ENCODE peak calls at places on chromosomes 3 and 15, in ten cellular contexts. One of them, this sample, is unnamed.

GRCh38 chr15:52652286-52652685 is 26.9 kb downstream of the ATOSA start:
- DNase-seq in hypothalamus: no peak
- DNase-seq in NCI-H524: no peak
- DNase-seq in activated T-helper 1 cell treated with anti-CD3 and anti-CD28 coated beads, Interleukin-12 subunit alpha, Interleukin-12 subunit beta, Interleukin-2, Interleukin-4 antibody, amounts not matched to agents 30 ng/mL and 10 ng/mL and 1 ng/mL, durations not matched to agents 14 hours and 24 hours and 36 hours: no peak
- DNase-seq in right lobe of liver: no peak
- DNase-seq in iPS DF 19.7: no peak
- DNase-seq in M059J: peak
- DNase-seq in AG04450: no peak
- DNase-seq in iPS-NIHi11: no peak
- DNase-seq in Kasumi-1: no peak
- DNase-seq in this sample: no peak

GRCh38 chr3:136543385-136543784 is 208.8 kb downstream of the STAG1 start:
- DNase-seq in hypothalamus: no peak
- DNase-seq in NCI-H524: no peak
- DNase-seq in AG04450: no peak
- DNase-seq in M059J: no peak
- DNase-seq in right lobe of liver: no peak
- DNase-seq in Kasumi-1: peak
- DNase-seq in iPS DF 19.7: no peak
- DNase-seq in iPS-NIHi11: no peak
- DNase-seq in activated T-helper 1 cell treated with anti-CD3 and anti-CD28 coated beads, Interleukin-12 subunit alpha, Interleukin-12 subunit beta, Interleukin-2, Interleukin-4 antibody, amounts not matched to agents 30 ng/mL and 10 ng/mL and 1 ng/mL, durations not matched to agents 14 hours and 24 hours and 36 hours: no peak
- DNase-seq in this sample: no peak

GRCh38 chr3:194369522-194370279 is at the start of gene LRRC15:
- DNase-seq in Kasumi-1: no peak
- DNase-seq in hypothalamus: no peak
- DNase-seq in iPS-NIHi11: peak
- DNase-seq in AG04450: no peak
- DNase-seq in right lobe of liver: peak
- DNase-seq in iPS DF 19.7: no peak
- DNase-seq in M059J: peak
- DNase-seq in NCI-H524: no peak
- DNase-seq in activated T-helper 1 cell treated with anti-CD3 and anti-CD28 coated beads, Interleukin-12 subunit alpha, Interleukin-12 subunit beta, Interleukin-2, Interleukin-4 antibody, amounts not matched to agents 30 ng/mL and 10 ng/mL and 1 ng/mL, durations not matched to agents 14 hours and 24 hours and 36 hours: no peak
- DNase-seq in this sample: no peak

GRCh38 chr15:55589297-55589696 is 1.2 kb upstream of the PYGO1 start:
- DNase-seq in AG04450: no peak
- DNase-seq in Kasumi-1: no peak
- DNase-seq in iPS DF 19.7: no peak
- DNase-seq in activated T-helper 1 cell treated with anti-CD3 and anti-CD28 coated beads, Interleukin-12 subunit alpha, Interleukin-12 subunit beta, Interleukin-2, Interleukin-4 antibody, amounts not matched to agents 30 ng/mL and 10 ng/mL and 1 ng/mL, durations not matched to agents 14 hours and 24 hours and 36 hours: no peak
- DNase-seq in NCI-H524: no peak
- DNase-seq in hypothalamus: no peak
- DNase-seq in iPS-NIHi11: no peak
- DNase-seq in M059J: no peak
- DNase-seq in right lobe of liver: no peak
- DNase-seq in this sample: no peak

GRCh38 chr3:58434511-58434910 is 879 bp upstream of the PDHB start:
- DNase-seq in Kasumi-1: no peak
- DNase-seq in NCI-H524: no peak
- DNase-seq in right lobe of liver: no peak
- DNase-seq in AG04450: no peak
- DNase-seq in iPS-NIHi11: no peak
- DNase-seq in hypothalamus: no peak
- DNase-seq in activated T-helper 1 cell treated with anti-CD3 and anti-CD28 coated beads, Interleukin-12 subunit alpha, Interleukin-12 subunit beta, Interleukin-2, Interleukin-4 antibody, amounts not matched to agents 30 ng/mL and 10 ng/mL and 1 ng/mL, durations not matched to agents 14 hours and 24 hours and 36 hours: no peak
- DNase-seq in M059J: no peak
- DNase-seq in iPS DF 19.7: no peak
- DNase-seq in this sample: no peak

GRCh38 chr3:15007681-15008141 is 57.4 kb downstream of the MRPS25 start:
- DNase-seq in iPS DF 19.7: no peak
- DNase-seq in activated T-helper 1 cell treated with anti-CD3 and anti-CD28 coated beads, Interleukin-12 subunit alpha, Interleukin-12 subunit beta, Interleukin-2, Interleukin-4 antibody, amounts not matched to agents 30 ng/mL and 10 ng/mL and 1 ng/mL, durations not matched to agents 14 hours and 24 hours and 36 hours: no peak
- DNase-seq in M059J: peak
- DNase-seq in hypothalamus: no peak
- DNase-seq in AG04450: peak
- DNase-seq in NCI-H524: no peak
- DNase-seq in right lobe of liver: no peak
- DNase-seq in Kasumi-1: no peak
- DNase-seq in iPS-NIHi11: no peak
- DNase-seq in this sample: no peak

GRCh38 chr15:20652914-20653313 is 111.3 kb upstream of the GOLGA6L6 start:
- DNase-seq in M059J: no peak
- DNase-seq in AG04450: no peak
- DNase-seq in activated T-helper 1 cell treated with anti-CD3 and anti-CD28 coated beads, Interleukin-12 subunit alpha, Interleukin-12 subunit beta, Interleukin-2, Interleukin-4 antibody, amounts not matched to agents 30 ng/mL and 10 ng/mL and 1 ng/mL, durations not matched to agents 14 hours and 24 hours and 36 hours: no peak
- DNase-seq in iPS-NIHi11: no peak
- DNase-seq in Kasumi-1: no peak
- DNase-seq in iPS DF 19.7: no peak
- DNase-seq in right lobe of liver: no peak
- DNase-seq in hypothalamus: no peak
- DNase-seq in NCI-H524: no peak
- DNase-seq in this sample: no peak

GRCh38 chr3:139505829-139506386 is 29.6 kb upstream of the RBP2 start:
- DNase-seq in activated T-helper 1 cell treated with anti-CD3 and anti-CD28 coated beads, Interleukin-12 subunit alpha, Interleukin-12 subunit beta, Interleukin-2, Interleukin-4 antibody, amounts not matched to agents 30 ng/mL and 10 ng/mL and 1 ng/mL, durations not matched to agents 14 hours and 24 hours and 36 hours: no peak
- DNase-seq in iPS DF 19.7: no peak
- DNase-seq in right lobe of liver: no peak
- DNase-seq in Kasumi-1: no peak
- DNase-seq in NCI-H524: no peak
- DNase-seq in hypothalamus: no peak
- DNase-seq in iPS-NIHi11: no peak
- DNase-seq in AG04450: no peak
- DNase-seq in M059J: no peak
- DNase-seq in this sample: no peak

GRCh38 chr3:40116478-40117162 is 192.9 kb upstream of the EIF1B start:
- DNase-seq in hypothalamus: no peak
- DNase-seq in Kasumi-1: no peak
- DNase-seq in NCI-H524: no peak
- DNase-seq in iPS-NIHi11: no peak
- DNase-seq in M059J: peak
- DNase-seq in iPS DF 19.7: no peak
- DNase-seq in right lobe of liver: no peak
- DNase-seq in AG04450: no peak
- DNase-seq in activated T-helper 1 cell treated with anti-CD3 and anti-CD28 coated beads, Interleukin-12 subunit alpha, Interleukin-12 subunit beta, Interleukin-2, Interleukin-4 antibody, amounts not matched to agents 30 ng/mL and 10 ng/mL and 1 ng/mL, durations not matched to agents 14 hours and 24 hours and 36 hours: no peak
- DNase-seq in this sample: no peak

GRCh38 chr15:73949496-73949895 is 23.2 kb downstream of the LOXL1 start:
- DNase-seq in right lobe of liver: no peak
- DNase-seq in NCI-H524: no peak
- DNase-seq in AG04450: no peak
- DNase-seq in hypothalamus: no peak
- DNase-seq in iPS DF 19.7: no peak
- DNase-seq in activated T-helper 1 cell treated with anti-CD3 and anti-CD28 coated beads, Interleukin-12 subunit alpha, Interleukin-12 subunit beta, Interleukin-2, Interleukin-4 antibody, amounts not matched to agents 30 ng/mL and 10 ng/mL and 1 ng/mL, durations not matched to agents 14 hours and 24 hours and 36 hours: no peak
- DNase-seq in M059J: no peak
- DNase-seq in Kasumi-1: no peak
- DNase-seq in iPS-NIHi11: no peak
- DNase-seq in this sample: no peak

GRCh38 chr3:159844801-159845261 is 143.8 kb upstream of the IL12A start:
- DNase-seq in hypothalamus: no peak
- DNase-seq in Kasumi-1: no peak
- DNase-seq in AG04450: no peak
- DNase-seq in M059J: no peak
- DNase-seq in right lobe of liver: no peak
- DNase-seq in iPS DF 19.7: no peak
- DNase-seq in NCI-H524: no peak
- DNase-seq in iPS-NIHi11: no peak
- DNase-seq in activated T-helper 1 cell treated with anti-CD3 and anti-CD28 coated beads, Interleukin-12 subunit alpha, Interleukin-12 subunit beta, Interleukin-2, Interleukin-4 antibody, amounts not matched to agents 30 ng/mL and 10 ng/mL and 1 ng/mL, durations not matched to agents 14 hours and 24 hours and 36 hours: no peak
- DNase-seq in this sample: no peak

GRCh38 chr3:71441217-71441924 is 142.2 kb downstream of the FOXP1 start:
- DNase-seq in iPS-NIHi11: no peak
- DNase-seq in M059J: no peak
- DNase-seq in hypothalamus: peak
- DNase-seq in AG04450: no peak
- DNase-seq in NCI-H524: no peak
- DNase-seq in Kasumi-1: no peak
- DNase-seq in iPS DF 19.7: no peak
- DNase-seq in activated T-helper 1 cell treated with anti-CD3 and anti-CD28 coated beads, Interleukin-12 subunit alpha, Interleukin-12 subunit beta, Interleukin-2, Interleukin-4 antibody, amounts not matched to agents 30 ng/mL and 10 ng/mL and 1 ng/mL, durations not matched to agents 14 hours and 24 hours and 36 hours: no peak
- DNase-seq in right lobe of liver: no peak
- DNase-seq in this sample: no peak

GRCh38 chr3:134369231-134369741 is 5.0 kb downstream of the AMOTL2 start:
- DNase-seq in right lobe of liver: no peak
- DNase-seq in M059J: peak
- DNase-seq in NCI-H524: no peak
- DNase-seq in AG04450: no peak
- DNase-seq in hypothalamus: no peak
- DNase-seq in activated T-helper 1 cell treated with anti-CD3 and anti-CD28 coated beads, Interleukin-12 subunit alpha, Interleukin-12 subunit beta, Interleukin-2, Interleukin-4 antibody, amounts not matched to agents 30 ng/mL and 10 ng/mL and 1 ng/mL, durations not matched to agents 14 hours and 24 hours and 36 hours: no peak
- DNase-seq in iPS DF 19.7: no peak
- DNase-seq in iPS-NIHi11: no peak
- DNase-seq in Kasumi-1: no peak
- DNase-seq in this sample: no peak

GRCh38 chr3:122760457-122761271 is 33.0 kb downstream of the HSPBAP1 start:
- DNase-seq in NCI-H524: no peak
- DNase-seq in right lobe of liver: no peak
- DNase-seq in iPS-NIHi11: peak
- DNase-seq in hypothalamus: no peak
- DNase-seq in M059J: peak
- DNase-seq in iPS DF 19.7: peak
- DNase-seq in Kasumi-1: no peak
- DNase-seq in activated T-helper 1 cell treated with anti-CD3 and anti-CD28 coated beads, Interleukin-12 subunit alpha, Interleukin-12 subunit beta, Interleukin-2, Interleukin-4 antibody, amounts not matched to agents 30 ng/mL and 10 ng/mL and 1 ng/mL, durations not matched to agents 14 hours and 24 hours and 36 hours: no peak
- DNase-seq in AG04450: no peak
- DNase-seq in this sample: no peak

GRCh38 chr3:146589899-146590508 is 15.1 kb downstream of the PLSCR5 start:
- DNase-seq in iPS DF 19.7: no peak
- DNase-seq in iPS-NIHi11: peak
- DNase-seq in NCI-H524: peak
- DNase-seq in AG04450: peak
- DNase-seq in activated T-helper 1 cell treated with anti-CD3 and anti-CD28 coated beads, Interleukin-12 subunit alpha, Interleukin-12 subunit beta, Interleukin-2, Interleukin-4 antibody, amounts not matched to agents 30 ng/mL and 10 ng/mL and 1 ng/mL, durations not matched to agents 14 hours and 24 hours and 36 hours: no peak
- DNase-seq in M059J: peak
- DNase-seq in right lobe of liver: no peak
- DNase-seq in hypothalamus: no peak
- DNase-seq in Kasumi-1: peak
- DNase-seq in this sample: no peak

GRCh38 chr15:49901867-49902775 is 216.9 kb downstream of the ATP8B4 start:
- DNase-seq in M059J: peak
- DNase-seq in NCI-H524: no peak
- DNase-seq in activated T-helper 1 cell treated with anti-CD3 and anti-CD28 coated beads, Interleukin-12 subunit alpha, Interleukin-12 subunit beta, Interleukin-2, Interleukin-4 antibody, amounts not matched to agents 30 ng/mL and 10 ng/mL and 1 ng/mL, durations not matched to agents 14 hours and 24 hours and 36 hours: no peak
- DNase-seq in iPS DF 19.7: no peak
- DNase-seq in AG04450: no peak
- DNase-seq in hypothalamus: no peak
- DNase-seq in iPS-NIHi11: no peak
- DNase-seq in right lobe of liver: no peak
- DNase-seq in Kasumi-1: peak
- DNase-seq in this sample: no peak

GRCh38 chr15:49037546-49037940 is 8.7 kb downstream of the SECISBP2L start:
- DNase-seq in AG04450: no peak
- DNase-seq in NCI-H524: no peak
- DNase-seq in right lobe of liver: no peak
- DNase-seq in M059J: peak
- DNase-seq in iPS DF 19.7: no peak
- DNase-seq in iPS-NIHi11: no peak
- DNase-seq in activated T-helper 1 cell treated with anti-CD3 and anti-CD28 coated beads, Interleukin-12 subunit alpha, Interleukin-12 subunit beta, Interleukin-2, Interleukin-4 antibody, amounts not matched to agents 30 ng/mL and 10 ng/mL and 1 ng/mL, durations not matched to agents 14 hours and 24 hours and 36 hours: no peak
- DNase-seq in hypothalamus: no peak
- DNase-seq in Kasumi-1: no peak
- DNase-seq in this sample: no peak

GRCh38 chr15:67504796-67505195 is 16.1 kb upstream of the C15orf61 start:
- DNase-seq in activated T-helper 1 cell treated with anti-CD3 and anti-CD28 coated beads, Interleukin-12 subunit alpha, Interleukin-12 subunit beta, Interleukin-2, Interleukin-4 antibody, amounts not matched to agents 30 ng/mL and 10 ng/mL and 1 ng/mL, durations not matched to agents 14 hours and 24 hours and 36 hours: no peak
- DNase-seq in right lobe of liver: no peak
- DNase-seq in AG04450: no peak
- DNase-seq in hypothalamus: no peak
- DNase-seq in Kasumi-1: no peak
- DNase-seq in iPS DF 19.7: no peak
- DNase-seq in NCI-H524: no peak
- DNase-seq in M059J: no peak
- DNase-seq in iPS-NIHi11: no peak
- DNase-seq in this sample: no peak

GRCh38 chr3:20320489-20320888 is 134.5 kb upstream of the SGO1 start:
- DNase-seq in NCI-H524: no peak
- DNase-seq in activated T-helper 1 cell treated with anti-CD3 and anti-CD28 coated beads, Interleukin-12 subunit alpha, Interleukin-12 subunit beta, Interleukin-2, Interleukin-4 antibody, amounts not matched to agents 30 ng/mL and 10 ng/mL and 1 ng/mL, durations not matched to agents 14 hours and 24 hours and 36 hours: no peak
- DNase-seq in right lobe of liver: no peak
- DNase-seq in M059J: peak
- DNase-seq in hypothalamus: no peak
- DNase-seq in Kasumi-1: no peak
- DNase-seq in AG04450: no peak
- DNase-seq in iPS DF 19.7: no peak
- DNase-seq in iPS-NIHi11: no peak
- DNase-seq in this sample: no peak

GRCh38 chr3:42443819-42444436 is 33.5 kb upstream of the LYZL4 start:
- DNase-seq in iPS DF 19.7: peak
- DNase-seq in M059J: peak
- DNase-seq in NCI-H524: peak
- DNase-seq in Kasumi-1: peak
- DNase-seq in iPS-NIHi11: peak
- DNase-seq in hypothalamus: peak
- DNase-seq in right lobe of liver: peak
- DNase-seq in AG04450: peak
- DNase-seq in activated T-helper 1 cell treated with anti-CD3 and anti-CD28 coated beads, Interleukin-12 subunit alpha, Interleukin-12 subunit beta, Interleukin-2, Interleukin-4 antibody, amounts not matched to agents 30 ng/mL and 10 ng/mL and 1 ng/mL, durations not matched to agents 14 hours and 24 hours and 36 hours: peak
- DNase-seq in this sample: peak

GRCh38 chr3:49166752-49167556 is 823 bp upstream of the CCDC71 start:
- DNase-seq in iPS DF 19.7: no peak
- DNase-seq in M059J: no peak
- DNase-seq in activated T-helper 1 cell treated with anti-CD3 and anti-CD28 coated beads, Interleukin-12 subunit alpha, Interleukin-12 subunit beta, Interleukin-2, Interleukin-4 antibody, amounts not matched to agents 30 ng/mL and 10 ng/mL and 1 ng/mL, durations not matched to agents 14 hours and 24 hours and 36 hours: no peak
- DNase-seq in hypothalamus: no peak
- DNase-seq in Kasumi-1: no peak
- DNase-seq in AG04450: no peak
- DNase-seq in NCI-H524: no peak
- DNase-seq in iPS-NIHi11: no peak
- DNase-seq in right lobe of liver: no peak
- DNase-seq in this sample: peak

GRCh38 chr3:153145454-153145853 is 16.6 kb upstream of the RAP2B start:
- DNase-seq in right lobe of liver: no peak
- DNase-seq in Kasumi-1: no peak
- DNase-seq in activated T-helper 1 cell treated with anti-CD3 and anti-CD28 coated beads, Interleukin-12 subunit alpha, Interleukin-12 subunit beta, Interleukin-2, Interleukin-4 antibody, amounts not matched to agents 30 ng/mL and 10 ng/mL and 1 ng/mL, durations not matched to agents 14 hours and 24 hours and 36 hours: no peak
- DNase-seq in hypothalamus: no peak
- DNase-seq in iPS DF 19.7: no peak
- DNase-seq in NCI-H524: no peak
- DNase-seq in iPS-NIHi11: no peak
- DNase-seq in M059J: no peak
- DNase-seq in AG04450: no peak
- DNase-seq in this sample: no peak

This sample was measured in activated CD4-positive, alpha-beta memory T cell treated with anti-CD3 and anti-CD28 coated beads for 36 hours.